ENCODE peak calls at places on chromosomes 16 and 17, in ten cellular contexts. H is GM12892, V is AG04450, O is mesenteric fat pad, F is naive B cell, J is iPS DF 19.7, G is DMS153, I is SJCRH30, X is SJSA1, W is fibroblast of the aortic adventitia. B is an unnamed sample.

GRCh38 chr17:80859004-80859941 is 132.4 kb upstream of the CHMP6 start:
- DNase-seq in H (no peak), V (peak; percentile 85), O (no peak), F (no peak), J (no peak), G (peak; percentile 14), I (no peak), X (peak; percentile 92), W (peak; percentile 94), B (no peak)

GRCh38 chr16:24123275-24123674 is 132.9 kb upstream of the CACNG3 start:
- DNase-seq in H (no peak), V (no peak), O (no peak), F (no peak), J (no peak), G (no peak), I (no peak), X (no peak), W (no peak), B (no peak)

GRCh38 chr16:2019500-2019899 is at the start of gene NPW:
- DNase-seq in H (no peak), V (no peak), O (no peak), F (no peak), J (no peak), G (no peak), I (no peak), X (no peak), W (no peak), B (no peak)

GRCh38 chr16:27920391-27920891 is 143.1 kb downstream of the GSG1L start:
- DNase-seq in H (no peak), V (no peak), O (no peak), F (no peak), J (no peak), G (peak; percentile 9), I (no peak), X (no peak), W (no peak), B (no peak)

GRCh38 chr17:22463110-22463850 is 771.0 kb downstream of the KCNJ18 start:
- DNase-seq in H (no peak), V (no peak), O (peak; percentile 24), F (no peak), J (no peak), G (no peak), I (no peak), X (no peak), W (no peak), B (no peak)

GRCh38 chr16:53059672-53060071 is 4.9 kb downstream of the CHD9 start:
- DNase-seq in H (no peak), V (no peak), O (no peak), F (no peak), J (no peak), G (no peak), I (no peak), X (no peak), W (no peak), B (no peak)

GRCh38 chr17:67819722-67820121 is 5.6 kb upstream of the BPTF start:
- DNase-seq in H (no peak), V (no peak), O (no peak), F (no peak), J (no peak), G (no peak), I (no peak), X (no peak), W (no peak), B (no peak)

GRCh38 chr16:68792465-68793324 is 50.6 kb upstream of the TANGO6 start:
- DNase-seq in H (no peak), V (no peak), O (no peak), F (no peak), J (no peak), G (no peak), I (peak; percentile 85), X (no peak), W (peak; percentile 80), B (no peak)

GRCh38 chr16:50671644-50672260 is 9.4 kb downstream of the SNX20 start:
- DNase-seq in H (no peak), V (no peak), O (no peak), F (no peak), J (no peak), G (no peak), I (peak; percentile 23), X (no peak), W (peak; percentile 32), B (peak; percentile 26)

GRCh38 chr17:41869426-41869825 is 4.2 kb upstream of the KLHL11 start:
- DNase-seq in H (no peak), V (no peak), O (no peak), F (no peak), J (no peak), G (no peak), I (no peak), X (no peak), W (no peak), B (no peak)

B was measured in CD4-positive, alpha-beta T cell.